ENCODE peak calls at places on chromosomes 12 and 14, in eight cellular contexts. G is A549, T is H1, B is lower lobe of right lung, V is mammary epithelial cell, X is PC-9, F is tibial artery, Q is breast epithelium. P is an unnamed sample.

GRCh38 chr12:91383106-91383505 is 200.5 kb upstream of the DCN start:
- DNase-seq in G (no peak), T (no peak), B (no peak), V (peak; percentile 24), X (no peak), F (no peak), Q (no peak), P (no peak)

GRCh38 chr12:118103231-118103600 is 595 bp downstream of the VSIG10 start:
- DNase-seq in G (peak; percentile 26), T (peak; percentile 73), B (no peak), V (no peak), X (no peak), F (no peak), Q (no peak), P (no peak)

GRCh38 chr12:101793401-101793800 is 37.4 kb downstream of the GNPTAB start:
- DNase-seq in G (no peak), T (no peak), B (no peak), V (peak; percentile 53), X (no peak), F (no peak), Q (no peak), P (no peak)

GRCh38 chr12:40158592-40159111 is 52.8 kb upstream of the SLC2A13 start:
- DNase-seq in G (no peak), T (no peak), B (no peak), V (peak; percentile 98), X (no peak), F (no peak), Q (peak; percentile 67), P (no peak)

GRCh38 chr14:63875311-63875710 is 22.5 kb downstream of the SYNE2 start:
- DNase-seq in G (no peak), T (no peak), B (no peak), V (peak; percentile 60), X (no peak), F (no peak), Q (no peak), P (no peak)

GRCh38 chr12:121668750-121669524 is 517 bp downstream of the MORN3 start:
- DNase-seq in G (peak; percentile 57), T (peak; percentile 80), B (no peak), V (no peak), X (peak; percentile 18), F (no peak), Q (no peak), P (no peak)

GRCh38 chr12:127893875-127894635 is 372.9 kb upstream of the TMEM132C start:
- DNase-seq in G (no peak), T (peak; percentile 50), B (no peak), V (no peak), X (no peak), F (no peak), Q (no peak), P (no peak)

GRCh38 chr14:55350461-55350860 is 61.2 kb downstream of the ATG14 start:
- DNase-seq in G (no peak), T (peak; percentile 14), B (no peak), V (no peak), X (no peak), F (no peak), Q (no peak), P (no peak)

GRCh38 chr12:124778411-124778810 is 85.3 kb downstream of the SCARB1 start:
- DNase-seq in G (no peak), T (no peak), B (no peak), V (no peak), X (no peak), F (no peak), Q (no peak), P (no peak)

GRCh38 chr12:31853977-31854376 is 105.2 kb upstream of the RESF1 start:
- DNase-seq in G (no peak), T (no peak), B (no peak), V (no peak), X (no peak), F (no peak), Q (no peak), P (no peak)

GRCh38 chr14:78543433-78543832 is 373.3 kb downstream of the NRXN3 start:
- DNase-seq in G (no peak), T (no peak), B (no peak), V (no peak), X (no peak), F (no peak), Q (no peak), P (no peak)

GRCh38 chr12:95336387-95337067 is 118.9 kb downstream of the VEZT start:
- DNase-seq in G (peak; percentile 77), T (peak; percentile 74), B (peak; percentile 66), V (peak; percentile 61), X (peak; percentile 26), F (peak; percentile 86), Q (peak; percentile 75), P (peak; percentile 49)

GRCh38 chr14:65229431-65230286 is 127.3 kb upstream of the MAX start:
- DNase-seq in G (no peak), T (peak; percentile 65), B (peak; percentile 56), V (peak; percentile 41), X (peak; percentile 55), F (peak; percentile 64), Q (no peak), P (peak; percentile 27)

GRCh38 chr14:95611293-95611880 is 74.8 kb upstream of the TCL1B start:
- DNase-seq in G (no peak), T (no peak), B (no peak), V (peak; percentile 9), X (no peak), F (no peak), Q (peak; percentile 20), P (no peak)

GRCh38 chr14:101115652-101116051 is 212.1 kb upstream of the RTL1 start:
- DNase-seq in G (no peak), T (peak; percentile 14), B (no peak), V (no peak), X (no peak), F (no peak), Q (no peak), P (no peak)

GRCh38 chr12:65313704-65314317 is 35.3 kb downstream of the MSRB3 start:
- DNase-seq in G (no peak), T (no peak), B (no peak), V (peak; percentile 19), X (no peak), F (no peak), Q (no peak), P (no peak)

GRCh38 chr12:87935216-87935615 is 94.0 kb downstream of the C12orf50 start:
- DNase-seq in G (no peak), T (no peak), B (no peak), V (peak; percentile 20), X (no peak), F (no peak), Q (no peak), P (no peak)

GRCh38 chr12:78189656-78190055 is 359.0 kb downstream of the NAV3 start:
- DNase-seq in G (no peak), T (no peak), B (no peak), V (no peak), X (no peak), F (no peak), Q (no peak), P (no peak)

DNA sequence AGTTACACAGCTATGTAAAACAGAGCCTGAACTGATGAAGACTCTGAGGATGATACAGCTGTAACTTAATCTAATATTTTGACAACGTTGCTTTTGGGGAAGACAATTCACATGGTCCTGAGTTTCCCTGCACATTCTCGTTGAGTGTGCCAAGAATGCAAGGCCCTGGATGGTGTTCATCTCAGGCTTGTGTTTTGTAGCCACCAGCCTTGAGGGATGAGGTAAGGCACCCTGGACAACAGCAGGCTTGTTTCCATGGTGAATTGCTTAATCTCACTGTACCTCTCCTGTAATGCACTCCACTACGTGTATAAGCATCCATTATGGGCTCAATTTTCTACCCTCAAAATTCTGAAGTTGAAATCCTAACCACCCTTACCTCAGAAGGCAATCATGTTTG is 2.1 kb downstream of the CATSPERB start:
- DNase-seq in G (no peak), T (no peak), B (no peak), V (no peak), X (no peak), F (no peak), Q (no peak), P (no peak)
- TF ChIP-seq CTCF in G (no peak), T (no peak), B (no peak), V (no peak), X (no peak), F (no peak), Q (no peak), P (no peak)

GRCh38 chr14:43105305-43105704 is 1401.8 kb downstream of the FSCB start:
- DNase-seq in G (no peak), T (no peak), B (no peak), V (no peak), X (no peak), F (no peak), Q (no peak), P (no peak)
- H3K9me3 ChIP-seq in G (no peaks in the 10 kb centered on the region), T (no peaks in the 10 kb centered on the region), B (no peaks in the 10 kb centered on the region), V (peaks cover 23% of the 10 kb centered on the region), X (no peaks in the 10 kb centered on the region), F (no peaks in the 10 kb centered on the region), Q (no peaks in the 10 kb centered on the region), P (peaks cover 4% of the 10 kb centered on the region)

GRCh38 chr14:24426150-24426911 is 3.1 kb downstream of the CBLN3 start:
- DNase-seq in G (no peak), T (no peak), B (no peak), V (peak; percentile 26), X (no peak), F (no peak), Q (no peak), P (no peak)

GRCh38 chr14:24429395-24430142 is at the start of the genes CBLN3 and KHNYN:
- DNase-seq in G (peak; percentile 96), T (peak; percentile 87), B (peak; percentile 94), V (peak; percentile 85), X (peak; percentile 80), F (peak; percentile 96), Q (peak; percentile 89), P (peak; percentile 93)

GRCh38 chr14:24426912-24427536 is 2.4 kb downstream of the CBLN3 start:
- DNase-seq in G (no peak), T (no peak), B (no peak), V (no peak), X (no peak), F (no peak), Q (no peak), P (no peak)

GRCh38 chr14:24428628-24429394 is 657 bp downstream of the CBLN3 start:
- DNase-seq in G (no peak), T (no peak), B (no peak), V (no peak), X (no peak), F (no peak), Q (no peak), P (no peak)

GRCh38 chr14:24427537-24428508 is 1.6 kb downstream of the CBLN3 start:
- DNase-seq in G (no peak), T (no peak), B (no peak), V (no peak), X (no peak), F (no peak), Q (no peak), P (no peak)
- H3K27ac ChIP-seq in G (no peak overlapping the region), T (no peak overlapping the region), B (no peak overlapping the region), V (no peak overlapping the region), X (no peak overlapping the region), F (no peak overlapping the region), Q (no peak overlapping the region), P (no peak overlapping the region)

DNA sequence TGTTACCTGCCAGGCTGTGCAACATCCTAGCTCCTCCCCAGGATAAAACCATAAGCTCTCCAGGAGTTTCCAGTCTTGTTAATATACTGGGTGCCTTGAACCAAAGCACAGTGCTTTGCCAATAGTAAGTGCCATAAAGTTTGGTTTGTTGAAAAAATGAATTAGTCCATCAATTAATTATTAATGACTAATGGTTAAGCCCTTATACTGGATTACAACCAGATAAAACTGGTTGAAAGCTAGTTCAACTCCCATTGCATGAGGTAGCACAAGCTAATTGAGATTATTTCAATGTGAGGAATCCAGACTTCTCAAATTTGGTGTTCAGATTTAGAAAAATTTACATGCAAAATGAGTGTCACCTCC is 1.6 kb upstream of the KRT3 start:
- DNase-seq in G (no peak), T (no peak), B (no peak), V (no peak), X (no peak), F (no peak), Q (no peak), P (no peak)
- TF ChIP-seq CTCF in G (no peak), T (no peak), B (no peak), V (no peak), X (no peak), F (no peak), Q (no peak), P (no peak)